ENCODE peak calls at places on chromosomes 2 and 18, in six cellular contexts. Z is activated CD4-positive, alpha-beta T cell treated with anti-CD3 and anti-CD28 coated beads, Interleukin-2, amount 50 U/mL, for 48 hours; U is NCI-H146; Q is stimulated activated naive CD8-positive, alpha-beta T cell treated with anti-CD3 and anti-CD28 coated beads, Interleukin-15, Interleukin-2, amounts not matched to agents 100 U/mL and 50 U/mL, for 24 hours; X is retina; C is amygdala. I is an unnamed sample.

GRCh38 chr2:37325625-37326071 is 1.0 kb upstream of the PRKD3 start:
- DNase-seq in Z (no peak), U (no peak), Q (no peak), X (no peak), C (no peak), I (peak)

GRCh38 chr18:44939037-44939665 is 258.5 kb downstream of the SETBP1 start:
- DNase-seq in Z (no peak), U (no peak), Q (no peak), X (no peak), C (no peak), I (no peak)

GRCh38 chr2:206083602-206084467 is 2.1 kb downstream of the INO80D start:
- DNase-seq in Z (peak), U (peak), Q (peak), X (peak), C (no peak), I (peak)

GRCh38 chr18:76491436-76491800 is 3.6 kb downstream of the ZNF516 start:
- DNase-seq in Z (peak), U (peak), Q (peak), X (no peak), C (no peak), I (no peak)

GRCh38 chr2:205721057-205721767 is 38.9 kb downstream of the NRP2 start:
- DNase-seq in Z (no peak), U (no peak), Q (no peak), X (peak), C (no peak), I (peak)

GRCh38 chr2:36655456-36655855 is 41.1 kb upstream of the VIT start:
- DNase-seq in Z (no peak), U (no peak), Q (no peak), X (no peak), C (no peak), I (no peak)

GRCh38 chr2:74099835-74100234 is 47.9 kb downstream of the BOLA3 start:
- DNase-seq in Z (no peak), U (no peak), Q (no peak), X (no peak), C (no peak), I (no peak)

GRCh38 chr18:61898576-61899205 is 5.9 kb upstream of the RNF152 start:
- DNase-seq in Z (no peak), U (no peak), Q (no peak), X (peak), C (no peak), I (peak)

GRCh38 chr2:178756843-178757242 is 50.4 kb downstream of the TTN start:
- DNase-seq in Z (no peak), U (no peak), Q (no peak), X (no peak), C (no peak), I (no peak)

GRCh38 chr2:84919885-84920580 is 14.6 kb downstream of the TMSB10 start:
- DNase-seq in Z (peak), U (peak), Q (peak), X (no peak), C (peak), I (peak)

GRCh38 chr2:53958443-53958842 is 12.3 kb downstream of the PSME4 start:
- DNase-seq in Z (no peak), U (no peak), Q (no peak), X (no peak), C (no peak), I (no peak)

GRCh38 chr18:49304746-49305145 is 155.7 kb downstream of the DYM start:
- DNase-seq in Z (no peak), U (no peak), Q (no peak), X (no peak), C (no peak), I (no peak)

GRCh38 chr2:72084584-72084976 is 63.1 kb downstream of the CYP26B1 start:
- DNase-seq in Z (no peak), U (no peak), Q (no peak), X (no peak), C (no peak), I (no peak)

GRCh38 chr2:10901565-10901964 is 10.2 kb upstream of the KCNF1 start:
- DNase-seq in Z (no peak), U (no peak), Q (no peak), X (no peak), C (no peak), I (no peak)

GRCh38 chr2:96501471-96501874 is 3.7 kb downstream of the NEURL3 start:
- DNase-seq in Z (peak), U (no peak), Q (peak), X (no peak), C (no peak), I (no peak)

GRCh38 chr2:145088733-145089132 is 568.8 kb upstream of the ZEB2 start:
- DNase-seq in Z (no peak), U (no peak), Q (no peak), X (no peak), C (no peak), I (no peak)

GRCh38 chr2:173195100-173195499 is 119.5 kb downstream of the MAP3K20 start:
- DNase-seq in Z (no peak), U (no peak), Q (no peak), X (no peak), C (no peak), I (no peak)

GRCh38 chr2:10322973-10323372 is 20.3 kb downstream of the HPCAL1 start:
- DNase-seq in Z (no peak), U (no peak), Q (no peak), X (no peak), C (no peak), I (no peak)

GRCh38 chr18:63067939-63068338 is 251.6 kb downstream of the BCL2 start:
- DNase-seq in Z (no peak), U (no peak), Q (no peak), X (no peak), C (no peak), I (no peak)

GRCh38 chr18:8277270-8277669 is 332.0 kb upstream of the RAB12 start:
- DNase-seq in Z (no peak), U (no peak), Q (no peak), X (no peak), C (no peak), I (no peak)

GRCh38 chr2:190722061-190722759 is 73.3 kb downstream of the NAB1 start:
- DNase-seq in Z (no peak), U (no peak), Q (peak), X (no peak), C (no peak), I (no peak)

GRCh38 chr2:203650860-203651613 is 55.4 kb upstream of the CD28 start:
- DNase-seq in Z (no peak), U (peak), Q (no peak), X (no peak), C (no peak), I (no peak)

GRCh38 chr2:81445176-81445575 is 1140.6 kb upstream of the LRRTM1 start:
- DNase-seq in Z (no peak), U (no peak), Q (no peak), X (no peak), C (no peak), I (peak)

GRCh38 chr2:63334910-63335309 is 253.4 kb downstream of the WDPCP start:
- DNase-seq in Z (no peak), U (no peak), Q (no peak), X (no peak), C (no peak), I (no peak)

GRCh38 chr2:60513191-60513590 is 40.3 kb downstream of the BCL11A start:
- DNase-seq in Z (no peak), U (no peak), Q (no peak), X (no peak), C (no peak), I (no peak)

GRCh38 chr2:239937866-239938640 is 87.1 kb downstream of the NDUFA10 start:
- DNase-seq in Z (no peak), U (no peak), Q (no peak), X (no peak), C (no peak), I (no peak)